ENCODE peak calls at places on chromosome 1, in seven cellular contexts. J, K, E, Y, B, G and V are unnamed samples.

GRCh38 chr1:155049651-155050559 is 1.2 kb upstream of the ADAM15 start:
- DNase-seq in G (no peak), B (no peak), E (peak; percentile 69), J (no peak), Y (no peak), K (no peak), V (no peak)

GRCh38 chr1:84721152-84721551 is 30.9 kb upstream of the SSX2IP start:
- DNase-seq in Y (no peak), K (no peak), G (no peak), E (peak; percentile 81), J (no peak), B (no peak), V (no peak)

GRCh38 chr1:56320873-56321272 is 258.5 kb downstream of the PLPP3 start:
- DNase-seq in Y (no peak), K (no peak), B (no peak), E (no peak), J (no peak), G (no peak), V (no peak)

GRCh38 chr1:199743227-199743626 is 284.3 kb upstream of the NR5A2 start:
- DNase-seq in J (no peak), G (no peak), B (no peak), Y (no peak), E (peak; percentile 39), K (no peak), V (no peak)

GRCh38 chr1:192903142-192903541 is 94.3 kb downstream of the RGS2 start:
- DNase-seq in B (no peak), K (no peak), Y (no peak), J (no peak), G (no peak), E (no peak), V (no peak)

GRCh38 chr1:19437911-19438310 is 47.4 kb downstream of the CAPZB start:
- DNase-seq in J (peak; percentile 90), K (no peak), G (no peak), B (no peak), E (peak; percentile 48), Y (no peak), V (no peak)

GRCh38 chr1:218250492-218250891 is 34.6 kb upstream of the RRP15 start:
- DNase-seq in B (no peak), K (no peak), J (no peak), Y (no peak), G (no peak), E (no peak), V (no peak)

GRCh38 chr1:154962238-154962678 is 676 bp upstream of the PYGO2 start:
- DNase-seq in K (no peak), Y (no peak), J (no peak), B (no peak), G (peak; percentile 71), E (peak; percentile 22), V (no peak)

GRCh38 chr1:16617101-16617727 is 3.9 kb upstream of the NBPF1 start:
- DNase-seq in Y (no peak), J (peak; percentile 30), K (peak; percentile 74), G (no peak), E (no peak), B (no peak), V (no peak)

GRCh38 chr1:65751961-65752360 is 40.7 kb upstream of the PDE4B start:
- DNase-seq in J (no peak), G (no peak), Y (no peak), E (no peak), K (no peak), B (no peak), V (no peak)

GRCh38 chr1:15469836-15470495 is 5.9 kb upstream of the CELA2B start:
- DNase-seq in E (no peak), B (no peak), K (no peak), J (no peak), G (no peak), Y (no peak), V (no peak)

GRCh38 chr1:12095822-12096263 is 32.7 kb downstream of the TNFRSF8 start:
- DNase-seq in B (peak; percentile 34), Y (no peak), J (no peak), K (no peak), G (no peak), E (peak; percentile 45), V (no peak)

GRCh38 chr1:88799433-88799832 is 91.9 kb downstream of the GTF2B start:
- DNase-seq in G (no peak), Y (no peak), K (no peak), B (no peak), J (no peak), E (no peak), V (no peak)

GRCh38 chr1:209411491-209411929 is 172.0 kb upstream of the CAMK1G start:
- DNase-seq in Y (no peak), K (no peak), B (no peak), G (no peak), E (peak; percentile 41), J (no peak), V (no peak)

GRCh38 chr1:55210990-55211389 is 4.2 kb downstream of the USP24 start:
- DNase-seq in K (no peak), G (no peak), B (no peak), Y (no peak), J (no peak), E (no peak), V (no peak)
- H3K4me3 ChIP-seq in K (no peak overlapping the region), G (peak overlapping the region; percentile 16), B (no peak overlapping the region), Y (no peak overlapping the region), J (no peak overlapping the region), E (no peak overlapping the region), V (no peak overlapping the region)

GRCh38 chr1:1403543-1404112 is 3.5 kb downstream of the MRPL20 start:
- DNase-seq in Y (no peak), G (no peak), K (no peak), B (no peak), J (no peak), E (no peak), V (no peak)

GRCh38 chr1:1406101-1406820 is 832 bp downstream of the MRPL20 start:
- DNase-seq in Y (no peak), G (no peak), B (no peak), E (no peak), J (no peak), K (no peak), V (no peak)

GRCh38 chr1:1406821-1407100 is 332 bp downstream of the MRPL20 start:
- DNase-seq in K (no peak), E (no peak), G (no peak), B (no peak), Y (no peak), J (no peak), V (no peak)

GRCh38 chr1:1407957-1408318 is 845 bp upstream of the MRPL20 start:
- DNase-seq in G (no peak), B (no peak), E (no peak), K (no peak), Y (no peak), J (no peak), V (no peak)

GRCh38 chr1:1407101-1407956 is at the start of gene MRPL20:
- DNase-seq in Y (peak; percentile 95), E (peak; percentile 86), G (peak; percentile 95), J (peak; percentile 95), K (peak; percentile 93), B (peak; percentile 95), V (peak; percentile 63)
- H3K27me3 ChIP-seq in Y (no peaks in the 10 kb centered on the region), E (no peaks in the 10 kb centered on the region), G (no peaks in the 10 kb centered on the region), J (no peaks in the 10 kb centered on the region), K (no peaks in the 10 kb centered on the region), B (no peaks in the 10 kb centered on the region), V (no peaks in the 10 kb centered on the region)

DNA sequence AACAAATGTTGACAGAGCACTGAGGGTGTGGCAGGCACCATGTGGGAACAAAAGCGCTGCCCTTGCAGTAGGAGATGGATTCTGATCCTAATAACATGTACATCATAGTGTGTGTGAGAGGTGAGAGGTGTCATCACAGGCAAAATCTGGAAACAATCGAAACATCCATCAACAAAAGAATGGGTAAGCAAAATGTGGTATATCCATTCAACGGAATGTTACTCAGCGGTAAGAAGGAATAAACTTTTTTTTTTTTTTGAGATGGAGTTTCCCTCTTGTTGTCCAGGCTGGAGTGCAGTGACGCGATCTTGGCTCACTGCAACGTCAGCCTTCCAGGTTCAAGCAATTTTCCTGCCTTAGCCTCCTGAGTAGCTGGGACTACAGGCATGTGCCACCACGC is 112.3 kb downstream of the ACTL8 start:
- DNase-seq in J (no peak), K (peak; percentile 18), Y (no peak), B (no peak), E (no peak), G (no peak), V (no peak)
- H3K4me3 ChIP-seq in J (no peak overlapping the region), K (no peak overlapping the region), Y (no peak overlapping the region), B (no peak overlapping the region), E (no peak overlapping the region), G (no peak overlapping the region), V (no peak overlapping the region)

GRCh38 chr1:177172866-177173265 is 2.1 kb downstream of the BRINP2 start:
- DNase-seq in K (no peak), G (no peak), Y (no peak), J (no peak), B (no peak), E (no peak), V (no peak)
- H3K27me3 ChIP-seq in K (peaks cover 69% of the 10 kb centered on the region), G (peaks cover 3% of the 10 kb centered on the region), Y (no peaks in the 10 kb centered on the region), J (no peaks in the 10 kb centered on the region), B (peaks cover 19% of the 10 kb centered on the region), E (peaks cover 44% of the 10 kb centered on the region), V (peaks cover 30% of the 10 kb centered on the region)

GRCh38 chr1:188719735-188720134 is 1757.9 kb downstream of the BRINP3 start:
- DNase-seq in E (no peak), Y (no peak), B (no peak), K (no peak), J (no peak), G (no peak), V (no peak)

DNA sequence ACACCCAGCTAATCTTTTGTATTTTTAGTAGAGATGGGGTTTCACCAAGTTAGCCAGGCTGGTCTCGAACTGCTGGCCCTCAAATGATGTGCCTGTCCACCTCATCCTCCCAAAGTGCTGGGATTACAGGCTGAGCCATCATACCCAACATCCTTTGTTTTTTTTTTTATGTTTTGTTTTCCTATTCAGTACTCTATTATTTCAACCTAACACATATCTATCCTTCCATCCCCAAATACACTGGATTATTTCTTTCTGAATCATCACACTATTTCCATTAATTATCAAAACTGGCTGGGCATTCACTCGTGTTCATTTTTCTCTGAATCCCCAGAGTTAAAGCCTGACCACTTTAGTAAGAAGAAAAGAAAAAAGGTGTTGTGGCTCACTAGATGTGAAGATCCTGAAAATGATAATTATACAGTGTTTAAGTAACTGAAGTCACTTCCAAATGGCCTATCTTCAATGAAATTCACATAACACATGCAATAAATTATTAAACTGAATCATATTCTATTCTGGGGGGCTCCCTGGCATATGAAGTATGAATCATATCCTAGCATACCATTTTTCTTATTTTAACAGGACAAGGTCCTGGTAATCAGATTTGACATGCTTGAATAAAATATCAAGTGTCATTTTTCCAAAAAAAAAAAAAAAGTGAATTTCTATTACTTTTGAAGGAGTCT is 1754.2 kb downstream of the BRINP3 start:
- DNase-seq in E (no peak), K (no peak), J (no peak), Y (no peak), B (no peak), G (no peak), V (no peak)
- H3K4me3 ChIP-seq in E (no peak overlapping the region), K (no peak overlapping the region), J (no peak overlapping the region), Y (no peak overlapping the region), B (no peak overlapping the region), G (no peak overlapping the region), V (no peak overlapping the region)